ENCODE peak calls at places on chromosomes 11 and 22, in five cellular contexts. X is upper lobe of left lung, M is H7, H is heart left ventricle, G is IMR-90. L is an unnamed sample.

GRCh38 chr11:38553033-38553432 is 1955.0 kb upstream of the RAG2 start:
- DNase-seq in X (no peak), M (no peak), H (no peak), G (no peak), L (no peak)

GRCh38 chr11:43135966-43136534 is 175.7 kb upstream of the API5 start:
- DNase-seq in X (no peak), M (no peak), H (no peak), G (no peak), L (no peak)

GRCh38 chr11:119318240-119319135 is 1.6 kb upstream of the MCAM start:
- DNase-seq in X (peak; percentile 36), M (peak; percentile 70), H (peak; percentile 70), G (peak; percentile 81), L (peak; percentile 74)

GRCh38 chr22:19680911-19681862 is 33.1 kb upstream of the SEPTIN5 start:
- DNase-seq in X (no peak), M (no peak), H (no peak), G (no peak), L (no peak)

GRCh38 chr11:76094729-76095128 is 111.6 kb downstream of the WNT11 start:
- DNase-seq in X (no peak), M (no peak), H (no peak), G (no peak), L (no peak)

GRCh38 chr22:19820880-19821522 is 33.7 kb downstream of the GNB1L start:
- DNase-seq in X (peak; percentile 16), M (peak; percentile 83), H (peak; percentile 19), G (no peak), L (no peak)

GRCh38 chr22:38989461-38989860 is 7.3 kb downstream of the APOBEC3B start:
- DNase-seq in X (no peak), M (no peak), H (no peak), G (no peak), L (no peak)

GRCh38 chr11:10304495-10305261 is at the start of gene ADM:
- DNase-seq in X (peak; percentile 87), M (peak; percentile 95), H (peak; percentile 90), G (peak; percentile 93), L (peak; percentile 94)

GRCh38 chr22:37273126-37273845 is 9.0 kb upstream of the CYTH4 start:
- DNase-seq in X (no peak), M (peak; percentile 11), H (peak; percentile 4), G (peak; percentile 79), L (peak; percentile 20)

GRCh38 chr11:117815262-117815803 is 9.2 kb downstream of the FXYD2 start:
- DNase-seq in X (peak; percentile 61), M (no peak), H (peak; percentile 52), G (no peak), L (no peak)

GRCh38 chr11:73425118-73425517 is 48.9 kb downstream of the RELT start:
- DNase-seq in X (peak; percentile 58), M (no peak), H (no peak), G (no peak), L (no peak)

GRCh38 chr11:130206141-130206540 is 46.6 kb downstream of the ST14 start:
- DNase-seq in X (peak; percentile 7), M (peak; percentile 44), H (no peak), G (no peak), L (no peak)

GRCh38 chr11:73586791-73587190 is 11.1 kb downstream of the FAM168A start:
- DNase-seq in X (no peak), M (no peak), H (no peak), G (no peak), L (no peak)

GRCh38 chr11:125593113-125593761 is 585 bp downstream of the STT3A start:
- DNase-seq in X (peak; percentile 24), M (no peak), H (no peak), G (peak; percentile 46), L (peak; percentile 42)

GRCh38 chr11:108135845-108136599 is 14.7 kb downstream of the ACAT1 start:
- DNase-seq in X (no peak), M (no peak), H (no peak), G (peak; percentile 10), L (no peak)

GRCh38 chr11:56331861-56332491 is 13.9 kb upstream of the OR8K1 start:
- DNase-seq in X (no peak), M (peak; percentile 24), H (no peak), G (no peak), L (no peak)

GRCh38 chr11:77473001-77473800 is 693 bp downstream of the PAK1 start:
- DNase-seq in X (peak; percentile 53), M (peak; percentile 86), H (peak; percentile 40), G (no peak), L (peak; percentile 28)

GRCh38 chr11:16418698-16419097 is 62.4 kb upstream of the SOX6 start:
- DNase-seq in X (no peak), M (no peak), H (no peak), G (peak; percentile 17), L (no peak)

GRCh38 chr22:41857160-41857859 is 24.4 kb downstream of the SREBF2 start:
- DNase-seq in X (peak; percentile 40), M (peak; percentile 86), H (no peak), G (peak; percentile 72), L (peak; percentile 29)

GRCh38 chr22:44824271-44824670 is 71.9 kb downstream of the ARHGAP8 start:
- DNase-seq in X (no peak), M (peak; percentile 13), H (no peak), G (no peak), L (no peak)

GRCh38 chr22:42353883-42354727 is 78.1 kb downstream of the NFAM1 start:
- DNase-seq in X (no peak), M (peak; percentile 85), H (no peak), G (peak; percentile 13), L (no peak)

GRCh38 chr11:63672934-63673539 is 1.9 kb upstream of the ATL3 start:
- DNase-seq in X (no peak), M (no peak), H (no peak), G (no peak), L (no peak)

GRCh38 chr11:93216511-93217121 is 18.8 kb upstream of the SLC36A4 start:
- DNase-seq in X (no peak), M (no peak), H (no peak), G (no peak), L (no peak)

GRCh38 chr11:14513800-14514199 is 6.4 kb downstream of the PSMA1 start:
- DNase-seq in X (no peak), M (no peak), H (no peak), G (no peak), L (no peak)
- H3K36me3 ChIP-seq in X (peaks cover 94% of the 10 kb centered on the region), M (peaks cover 21% of the 10 kb centered on the region), H (peaks cover 11% of the 10 kb centered on the region), G (peaks cover 23% of the 10 kb centered on the region), L (peaks cover 76% of the 10 kb centered on the region)

GRCh38 chr11:2685566-2686359 is 14.0 kb downstream of the KCNQ1OT1 start:
- DNase-seq in X (no peak), M (no peak), H (no peak), G (no peak), L (no peak)
- H3K36me3 ChIP-seq in X (no peaks in the 10 kb centered on the region), M (no peaks in the 10 kb centered on the region), H (no peaks in the 10 kb centered on the region), G (peaks cover 11% of the 10 kb centered on the region), L (no peaks in the 10 kb centered on the region)

DNA sequence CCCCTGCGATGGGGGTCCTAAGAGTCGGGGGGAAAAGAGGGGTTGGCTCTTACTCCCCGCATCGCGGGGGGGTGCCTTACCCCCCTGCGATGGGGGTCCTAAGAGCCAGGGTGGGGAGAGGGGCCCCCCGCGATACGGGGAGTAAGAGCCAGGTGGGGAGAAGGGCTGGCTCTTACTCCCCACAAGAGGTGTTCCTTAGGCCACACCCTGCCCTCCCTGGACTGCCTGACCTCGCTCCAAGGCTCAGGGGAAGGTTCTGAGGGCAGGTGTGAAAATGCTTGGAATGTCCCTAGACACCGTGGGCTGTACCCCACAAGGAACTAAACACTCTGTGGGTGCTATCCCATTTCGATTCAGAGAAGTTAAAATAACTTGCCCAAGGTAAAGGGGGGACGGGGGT is 7.8 kb downstream of the UNC93B1 start:
- DNase-seq in X (no peak), M (peak; percentile 34), H (no peak), G (no peak), L (no peak)
- H3K36me3 ChIP-seq in X (peaks cover 14% of the 10 kb centered on the region), M (no peaks in the 10 kb centered on the region), H (no peaks in the 10 kb centered on the region), G (no peaks in the 10 kb centered on the region), L (no peaks in the 10 kb centered on the region)

DNA sequence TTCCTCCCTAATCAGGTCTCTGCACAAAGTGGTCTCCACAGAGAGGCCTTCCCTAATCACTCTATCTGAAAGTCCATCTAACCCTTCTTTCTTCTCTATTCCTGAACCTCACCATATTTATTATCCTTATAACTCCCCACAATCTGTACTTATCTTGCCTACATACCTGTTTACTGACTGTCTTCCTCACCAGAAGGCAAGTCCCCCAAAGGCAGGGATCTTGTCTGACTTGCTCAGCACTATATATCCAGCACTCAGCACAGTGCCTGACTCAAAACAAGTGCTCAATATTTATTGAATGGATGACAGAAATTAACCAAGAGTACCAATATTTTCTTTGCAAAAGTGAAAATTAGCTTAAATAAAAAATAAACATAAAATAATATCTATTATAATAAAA is 5.5 kb downstream of the DCUN1D5 start:
- DNase-seq in X (no peak), M (no peak), H (no peak), G (peak; percentile 36), L (no peak)
- H3K36me3 ChIP-seq in X (peaks cover 31% of the 10 kb centered on the region), M (peaks cover 4% of the 10 kb centered on the region), H (no peaks in the 10 kb centered on the region), G (peaks cover 10% of the 10 kb centered on the region), L (peaks cover 68% of the 10 kb centered on the region)

GRCh38 chr11:59114344-59114743 is 7.3 kb downstream of the FAM111B start:
- DNase-seq in X (no peak), M (no peak), H (no peak), G (no peak), L (no peak)
- H3K36me3 ChIP-seq in X (no peaks in the 10 kb centered on the region), M (no peaks in the 10 kb centered on the region), H (no peaks in the 10 kb centered on the region), G (peaks cover 6% of the 10 kb centered on the region), L (peaks cover 91% of the 10 kb centered on the region)

GRCh38 chr11:27626938-27627586 is 73.2 kb downstream of the BDNF start:
- DNase-seq in X (no peak), M (no peak), H (no peak), G (no peak), L (no peak)
- H3K36me3 ChIP-seq in X (no peaks in the 10 kb centered on the region), M (peaks cover 25% of the 10 kb centered on the region), H (no peaks in the 10 kb centered on the region), G (no peaks in the 10 kb centered on the region), L (no peaks in the 10 kb centered on the region)

GRCh38 chr11:128786507-128786906 is 80.6 kb downstream of the KCNJ1 start:
- DNase-seq in X (no peak), M (no peak), H (no peak), G (no peak), L (no peak)

GRCh38 chr11:128789497-128790080 is 77.5 kb downstream of the KCNJ1 start:
- DNase-seq in X (no peak), M (no peak), H (no peak), G (peak; percentile 8), L (no peak)

GRCh38 chr11:128784059-128784804 is 82.9 kb downstream of the KCNJ1 start:
- DNase-seq in X (no peak), M (peak; percentile 76), H (no peak), G (no peak), L (no peak)

DNA sequence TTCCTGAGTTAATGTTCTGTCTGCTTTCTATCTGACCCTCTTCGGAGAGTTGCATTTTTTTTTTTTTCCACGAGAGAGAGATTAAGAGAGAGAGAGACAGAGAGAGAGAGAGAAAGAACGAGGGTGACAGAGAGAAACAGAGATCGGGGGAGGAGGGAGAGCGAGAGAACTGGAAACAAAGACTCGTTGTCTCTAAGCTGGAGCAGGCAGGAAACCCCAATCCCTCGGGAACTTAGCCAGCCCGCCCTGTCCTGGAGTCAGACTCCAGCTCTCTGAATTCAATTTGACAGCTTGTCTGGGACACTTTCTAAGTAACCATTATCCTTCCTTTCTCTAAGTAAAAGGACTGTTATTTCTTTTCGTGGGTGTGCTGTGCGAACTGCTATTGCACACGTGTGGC is 76.9 kb downstream of the KCNJ1 start:
- DNase-seq in X (no peak), M (peak; percentile 46), H (peak; percentile 79), G (peak; percentile 70), L (no peak)
- H3K36me3 ChIP-seq in X (peaks cover 41% of the 10 kb centered on the region), M (no peaks in the 10 kb centered on the region), H (no peaks in the 10 kb centered on the region), G (peaks cover 2% of the 10 kb centered on the region), L (no peaks in the 10 kb centered on the region)

L was measured in MG63.